ENCODE peak calls at places on chromosomes 16 and 17, in four cellular contexts. One of them, this sample, is unnamed.

GRCh38 chr17:62179525-62180161 is 114.6 kb upstream of the MED13 start:
- DNase-seq in AG10803: peak
- DNase-seq in RWPE1: peak
- DNase-seq in GM12865: no peak
- DNase-seq in this sample: peak

GRCh38 chr16:4617880-4618279 is 3.2 kb upstream of the UBALD1 start:
- DNase-seq in RWPE1: no peak
- DNase-seq in GM12865: no peak
- DNase-seq in AG10803: no peak
- DNase-seq in this sample: no peak

GRCh38 chr16:21226749-21227148 is 6.8 kb upstream of the ANKS4B start:
- DNase-seq in GM12865: no peak
- DNase-seq in RWPE1: no peak
- DNase-seq in AG10803: peak
- DNase-seq in this sample: no peak

GRCh38 chr16:66344533-66345145 is 21.9 kb upstream of the CDH5 start:
- DNase-seq in GM12865: peak
- DNase-seq in RWPE1: peak
- DNase-seq in AG10803: peak
- DNase-seq in this sample: peak

GRCh38 chr17:63402808-63403207 is 43.3 kb downstream of the CYB561 start:
- DNase-seq in AG10803: peak
- DNase-seq in RWPE1: no peak
- DNase-seq in GM12865: no peak
- DNase-seq in this sample: no peak

GRCh38 chr16:9808210-9808609 is 374.0 kb downstream of the GRIN2A start:
- DNase-seq in GM12865: no peak
- DNase-seq in AG10803: no peak
- DNase-seq in RWPE1: no peak
- DNase-seq in this sample: no peak

GRCh38 chr16:9845661-9846361 is 336.4 kb downstream of the GRIN2A start:
- DNase-seq in RWPE1: peak
- DNase-seq in GM12865: no peak
- DNase-seq in AG10803: peak
- DNase-seq in this sample: peak

GRCh38 chr17:18033442-18034099 is 5.4 kb downstream of the ATPAF2 start:
- DNase-seq in RWPE1: peak
- DNase-seq in GM12865: peak
- DNase-seq in AG10803: peak
- DNase-seq in this sample: peak

GRCh38 chr17:20300399-20301037 is 166.8 kb downstream of the LGALS9B start:
- DNase-seq in GM12865: no peak
- DNase-seq in AG10803: peak
- DNase-seq in RWPE1: no peak
- DNase-seq in this sample: no peak

GRCh38 chr16:61295311-61295710 is 740.9 kb downstream of the CDH8 start:
- DNase-seq in GM12865: no peak
- DNase-seq in AG10803: no peak
- DNase-seq in RWPE1: no peak
- DNase-seq in this sample: no peak

GRCh38 chr16:58963479-58963878 is 229.4 kb upstream of the GOT2 start:
- DNase-seq in RWPE1: no peak
- DNase-seq in GM12865: no peak
- DNase-seq in AG10803: peak
- DNase-seq in this sample: no peak

GRCh38 chr16:85722066-85722465 is 28.8 kb downstream of the C16orf74 start:
- DNase-seq in GM12865: no peak
- DNase-seq in AG10803: no peak
- DNase-seq in RWPE1: no peak
- DNase-seq in this sample: no peak

GRCh38 chr16:84618428-84619102 is 687 bp upstream of the COTL1 start:
- DNase-seq in GM12865: no peak
- DNase-seq in RWPE1: peak
- DNase-seq in AG10803: peak
- DNase-seq in this sample: peak

GRCh38 chr16:22308824-22309520 is 11.8 kb downstream of the POLR3E start:
- DNase-seq in GM12865: no peak
- DNase-seq in RWPE1: no peak
- DNase-seq in AG10803: no peak
- DNase-seq in this sample: no peak

GRCh38 chr17:65243838-65244237 is 106.7 kb downstream of the RGS9 start:
- DNase-seq in RWPE1: peak
- DNase-seq in GM12865: no peak
- DNase-seq in AG10803: peak
- DNase-seq in this sample: peak

GRCh38 chr17:9905902-9906301 is 831 bp upstream of the RCVRN start:
- DNase-seq in GM12865: peak
- DNase-seq in AG10803: peak
- DNase-seq in RWPE1: peak
- DNase-seq in this sample: peak

GRCh38 chr16:53281280-53281679 is 153.0 kb upstream of the RBL2 start:
- DNase-seq in AG10803: peak
- DNase-seq in GM12865: no peak
- DNase-seq in RWPE1: no peak
- DNase-seq in this sample: no peak

GRCh38 chr17:27756467-27757371 is 43.6 kb downstream of the NOS2 start:
- DNase-seq in AG10803: peak
- DNase-seq in GM12865: peak
- DNase-seq in RWPE1: no peak
- DNase-seq in this sample: peak

GRCh38 chr17:74148901-74149596 is 54.4 kb upstream of the RPL38 start:
- DNase-seq in GM12865: no peak
- DNase-seq in RWPE1: no peak
- DNase-seq in AG10803: no peak
- DNase-seq in this sample: no peak

GRCh38 chr16:51156836-51157235 is 5.8 kb upstream of the SALL1 start:
- DNase-seq in AG10803: no peak
- DNase-seq in GM12865: no peak
- DNase-seq in RWPE1: no peak
- DNase-seq in this sample: no peak

GRCh38 chr16:48161906-48162305 is 6.1 kb upstream of the ABCC12 start:
- DNase-seq in GM12865: no peak
- DNase-seq in AG10803: no peak
- DNase-seq in RWPE1: no peak
- DNase-seq in this sample: no peak

GRCh38 chr16:89827383-89828198 is 684 bp upstream of the SPIRE2 start:
- DNase-seq in RWPE1: peak
- DNase-seq in AG10803: peak
- DNase-seq in GM12865: no peak
- DNase-seq in this sample: peak

GRCh38 chr17:20206068-20206467 is 196.9 kb downstream of the SPECC1 start:
- DNase-seq in AG10803: no peak
- DNase-seq in RWPE1: no peak
- DNase-seq in GM12865: no peak
- DNase-seq in this sample: peak

GRCh38 chr17:50190278-50191069 is 11.0 kb downstream of the COL1A1 start:
- DNase-seq in GM12865: no peak
- DNase-seq in AG10803: peak
- DNase-seq in RWPE1: no peak
- DNase-seq in this sample: no peak

GRCh38 chr17:71470062-71470461 is 650.8 kb upstream of the SOX9 start:
- DNase-seq in AG10803: no peak
- DNase-seq in RWPE1: no peak
- DNase-seq in GM12865: no peak
- DNase-seq in this sample: no peak
- TF ChIP-seq CTCF in AG10803: no peak
- TF ChIP-seq CTCF in RWPE1: no peak
- TF ChIP-seq CTCF in GM12865: no peak
- TF ChIP-seq CTCF in this sample: no peak

GRCh38 chr16:68083239-68083781 is 1.9 kb upstream of the NFATC3 start:
- DNase-seq in GM12865: no peak
- DNase-seq in AG10803: no peak
- DNase-seq in RWPE1: no peak
- DNase-seq in this sample: no peak

GRCh38 chr16:68086336-68086821 is 1.2 kb downstream of the NFATC3 start:
- DNase-seq in RWPE1: peak
- DNase-seq in AG10803: peak
- DNase-seq in GM12865: no peak
- DNase-seq in this sample: no peak

GRCh38 chr16:68085259-68086071 is at the start of gene NFATC3:
- DNase-seq in RWPE1: no peak
- DNase-seq in GM12865: peak
- DNase-seq in AG10803: peak
- DNase-seq in this sample: peak

GRCh38 chr16:68083861-68084503 is 1.2 kb upstream of the NFATC3 start:
- DNase-seq in RWPE1: no peak
- DNase-seq in GM12865: no peak
- DNase-seq in AG10803: peak
- DNase-seq in this sample: no peak

DNA sequence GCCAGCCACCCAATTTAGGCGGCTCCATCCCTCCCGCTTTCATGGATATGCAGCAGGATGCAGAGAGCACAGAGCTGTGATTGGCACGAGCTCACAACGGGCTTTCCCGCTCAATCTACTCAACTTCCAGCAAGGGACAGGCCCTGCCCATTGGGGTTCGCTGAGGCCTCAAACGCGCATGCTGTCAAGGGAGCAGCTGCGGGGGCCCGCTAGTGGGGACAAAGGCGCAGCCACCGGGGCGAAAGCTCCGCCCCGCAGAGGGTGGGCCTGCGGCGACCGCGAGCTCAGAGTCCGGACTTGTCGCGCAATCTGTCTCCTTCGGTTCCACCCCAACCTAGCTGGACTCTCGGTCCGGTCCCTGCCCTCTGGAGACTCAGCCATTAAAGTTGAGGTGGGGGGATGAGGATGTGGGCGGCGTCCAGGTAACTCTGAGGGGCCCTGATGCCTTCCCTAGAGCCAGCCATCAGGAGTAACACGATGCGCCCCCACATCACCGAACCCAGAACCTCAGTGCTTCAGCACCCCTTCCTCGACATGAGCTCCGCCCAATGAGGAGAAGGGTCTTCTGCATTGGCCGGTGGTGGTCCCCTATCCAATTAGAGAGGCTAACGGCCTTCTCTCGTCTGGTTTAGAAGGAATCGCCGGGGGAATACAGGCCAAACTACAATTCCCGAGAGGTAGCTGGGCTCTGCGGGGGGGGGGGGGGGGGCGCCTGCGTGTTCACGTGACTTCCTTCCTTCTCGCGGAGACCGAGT is 489 bp upstream of the NFATC3 start:
- DNase-seq in GM12865: peak
- DNase-seq in AG10803: peak
- DNase-seq in RWPE1: peak
- DNase-seq in this sample: peak
- TF ChIP-seq CTCF in GM12865: peak
- TF ChIP-seq CTCF in AG10803: no peak
- TF ChIP-seq CTCF in RWPE1: peak
- TF ChIP-seq CTCF in this sample: no peak

GRCh38 chr17:68613739-68614298 is 12.7 kb upstream of the FAM20A start:
- DNase-seq in RWPE1: no peak
- DNase-seq in AG10803: peak
- DNase-seq in GM12865: peak
- DNase-seq in this sample: peak

GRCh38 chr17:68612923-68613292 is 11.7 kb upstream of the FAM20A start:
- DNase-seq in GM12865: no peak
- DNase-seq in RWPE1: no peak
- DNase-seq in AG10803: no peak
- DNase-seq in this sample: no peak

GRCh38 chr17:68616334-68616733 is 15.2 kb upstream of the FAM20A start:
- DNase-seq in GM12865: no peak
- DNase-seq in RWPE1: no peak
- DNase-seq in AG10803: no peak
- DNase-seq in this sample: no peak

GRCh38 chr17:68612228-68612922 is 11.2 kb upstream of the FAM20A start:
- DNase-seq in GM12865: no peak
- DNase-seq in AG10803: no peak
- DNase-seq in RWPE1: no peak
- DNase-seq in this sample: no peak

GRCh38 chr17:68614718-68615117 is 13.6 kb upstream of the FAM20A start:
- DNase-seq in AG10803: no peak
- DNase-seq in GM12865: no peak
- DNase-seq in RWPE1: no peak
- DNase-seq in this sample: no peak
- TF ChIP-seq CTCF in AG10803: no peak
- TF ChIP-seq CTCF in GM12865: no peak
- TF ChIP-seq CTCF in RWPE1: no peak
- TF ChIP-seq CTCF in this sample: no peak

GRCh38 chr16:57775661-57776469 is 26.4 kb downstream of the KIFC3 start:
- DNase-seq in AG10803: no peak
- DNase-seq in GM12865: peak
- DNase-seq in RWPE1: no peak
- DNase-seq in this sample: no peak
- TF ChIP-seq CTCF in AG10803: no peak
- TF ChIP-seq CTCF in GM12865: peak
- TF ChIP-seq CTCF in RWPE1: no peak
- TF ChIP-seq CTCF in this sample: no peak

GRCh38 chr16:74575175-74575804 is 31.6 kb downstream of the GLG1 start:
- DNase-seq in GM12865: no peak
- DNase-seq in RWPE1: no peak
- DNase-seq in AG10803: no peak
- DNase-seq in this sample: no peak
- TF ChIP-seq CTCF in GM12865: no peak
- TF ChIP-seq CTCF in RWPE1: no peak
- TF ChIP-seq CTCF in AG10803: no peak
- TF ChIP-seq CTCF in this sample: no peak

GRCh38 chr17:78313735-78314648 is 45.9 kb downstream of the SOCS3 start:
- DNase-seq in AG10803: peak
- DNase-seq in RWPE1: peak
- DNase-seq in GM12865: peak
- DNase-seq in this sample: peak
- TF ChIP-seq CTCF in AG10803: no peak
- TF ChIP-seq CTCF in RWPE1: no peak
- TF ChIP-seq CTCF in GM12865: no peak
- TF ChIP-seq CTCF in this sample: no peak

This sample was measured in Calu3.